ENCODE peak calls at places on chromosomes 13 and 19, in six cellular contexts. K is AG04450, S is GM06990, N is stomach, I is lower leg skin, A is cardiac muscle cell. O is an unnamed sample.

GRCh38 chr13:20721454-20722357 is 18.2 kb downstream of the IL17D start:
- DNase-seq in N (peak), S (no peak), I (no peak), A (peak), K (peak), O (peak)

GRCh38 chr19:32543107-32543900 is 37.7 kb upstream of the PDCD5 start:
- DNase-seq in K (no peak), S (no peak), N (no peak), A (no peak), I (no peak), O (peak)

GRCh38 chr13:73090116-73090811 is 31.5 kb downstream of the KLF5 start:
- DNase-seq in N (peak), I (no peak), S (no peak), K (peak), A (peak), O (peak)

GRCh38 chr13:40672310-40673060 is 6.0 kb upstream of the FOXO1 start:
- DNase-seq in S (no peak), N (no peak), K (peak), I (no peak), A (peak), O (peak)

GRCh38 chr13:34419025-34419424 is 523.0 kb upstream of the NBEA start:
- DNase-seq in K (no peak), N (no peak), I (no peak), S (no peak), A (no peak), O (no peak)

GRCh38 chr19:46571495-46571894 is 29.6 kb upstream of the CALM3 start:
- DNase-seq in S (no peak), N (no peak), K (no peak), I (no peak), A (peak), O (peak)

GRCh38 chr19:51794865-51795490 is at the start of gene FPR3:
- DNase-seq in K (no peak), S (no peak), N (no peak), I (no peak), A (no peak), O (no peak)

GRCh38 chr13:97121894-97122293 is 100.2 kb upstream of the MBNL2 start:
- DNase-seq in I (no peak), K (no peak), N (no peak), A (peak), S (no peak), O (peak)

GRCh38 chr13:24910502-24911134 is 146.6 kb downstream of the RNF17 start:
- DNase-seq in N (no peak), S (no peak), A (no peak), K (no peak), I (no peak), O (no peak)

GRCh38 chr13:46057251-46058015 is 4.9 kb upstream of the ZC3H13 start:
- DNase-seq in S (no peak), I (no peak), A (no peak), N (no peak), K (no peak), O (peak)

GRCh38 chr13:29922281-29922821 is 71.9 kb upstream of the UBL3 start:
- DNase-seq in K (no peak), S (no peak), I (no peak), A (peak), N (no peak), O (no peak)

GRCh38 chr13:23985846-23986245 is 88.5 kb upstream of the C1QTNF9B start:
- DNase-seq in K (no peak), N (no peak), S (no peak), I (no peak), A (no peak), O (peak)

GRCh38 chr19:9054207-9054606 is 32.7 kb upstream of the OR1M1 start:
- DNase-seq in S (no peak), A (no peak), K (no peak), N (no peak), I (no peak), O (no peak)

GRCh38 chr13:67754016-67754415 is 523.9 kb upstream of the PCDH9 start:
- DNase-seq in K (no peak), S (no peak), N (no peak), A (no peak), I (no peak), O (no peak)

GRCh38 chr13:81480634-81481033 is 1139.7 kb upstream of the SPRY2 start:
- DNase-seq in I (no peak), N (no peak), S (no peak), A (no peak), K (no peak), O (no peak)

GRCh38 chr19:17784201-17785008 is 10.5 kb upstream of the B3GNT3 start:
- DNase-seq in N (peak), A (peak), I (peak), K (no peak), S (peak), O (peak)

GRCh38 chr13:29161653-29162052 is 341.5 kb downstream of the MTUS2 start:
- DNase-seq in I (no peak), K (no peak), N (no peak), A (no peak), S (no peak), O (no peak)

GRCh38 chr13:83867708-83868107 is 14.6 kb downstream of the SLITRK1 start:
- DNase-seq in S (no peak), I (no peak), A (no peak), N (no peak), K (no peak), O (no peak)

GRCh38 chr13:113630804-113631203 is 27.2 kb downstream of the ATP4B start:
- DNase-seq in K (no peak), S (no peak), N (no peak), I (no peak), A (no peak), O (no peak)

GRCh38 chr13:89550842-89551422 is 1796.6 kb upstream of the MIR17HG start:
- DNase-seq in K (no peak), I (no peak), S (no peak), N (no peak), A (no peak), O (no peak)

GRCh38 chr19:46351241-46352041 is 4.6 kb downstream of the PPP5C start:
- DNase-seq in A (peak), K (no peak), S (no peak), N (peak), I (no peak), O (peak)

GRCh38 chr19:14094854-14095253 is 4.3 kb upstream of the SAMD1 start:
- DNase-seq in N (no peak), A (no peak), K (no peak), S (no peak), I (no peak), O (no peak)

GRCh38 chr19:43148233-43148632 is 38.1 kb downstream of the PSG5 start:
- DNase-seq in N (no peak), S (no peak), A (peak), I (peak), K (peak), O (peak)

GRCh38 chr13:56187331-56187730 is 953.4 kb upstream of the PRR20A start:
- DNase-seq in S (no peak), I (no peak), N (no peak), A (no peak), K (no peak), O (no peak)

GRCh38 chr19:46951236-46951986 is 68.2 kb upstream of the NPAS1 start:
- DNase-seq in K (no peak), N (no peak), S (no peak), I (no peak), A (no peak), O (no peak)

GRCh38 chr13:49310251-49310650 is 62.5 kb downstream of the CDADC1 start:
- DNase-seq in S (no peak), N (no peak), K (no peak), I (no peak), A (no peak), O (no peak)

GRCh38 chr13:108269601-108270328 is at the start of gene TNFSF13B:
- DNase-seq in K (no peak), S (peak), I (no peak), N (peak), A (peak), O (peak)

GRCh38 chr19:6489278-6490061 is 7.9 kb upstream of the DENND1C start:
- DNase-seq in A (no peak), S (peak), I (no peak), K (no peak), N (no peak), O (no peak)

GRCh38 chr19:6161271-6161850 is 25.9 kb downstream of the ACSBG2 start:
- DNase-seq in A (peak), I (peak), K (no peak), S (peak), N (no peak), O (no peak)

GRCh38 chr13:46667687-46668281 is 114.8 kb downstream of the LRCH1 start:
- DNase-seq in A (peak), S (no peak), N (no peak), K (no peak), I (no peak), O (no peak)

GRCh38 chr13:111204438-111205177 is 89.5 kb downstream of the ARHGEF7 start:
- DNase-seq in A (peak), N (no peak), K (peak), I (peak), S (no peak), O (peak)

GRCh38 chr13:27359203-27359821 is 65.1 kb upstream of the GTF3A start:
- DNase-seq in N (peak), K (peak), A (peak), S (no peak), I (peak), O (peak)

GRCh38 chr19:33960566-33960965 is 163.9 kb downstream of the KCTD15 start:
- DNase-seq in K (no peak), A (no peak), I (no peak), S (no peak), N (no peak), O (no peak)

GRCh38 chr19:55703790-55704215 is 28.8 kb downstream of the EPN1 start:
- DNase-seq in S (no peak), N (peak), K (no peak), A (peak), I (no peak), O (no peak)

GRCh38 chr13:113053376-113053775 is 52.2 kb upstream of the F7 start:
- DNase-seq in I (no peak), A (no peak), S (no peak), N (no peak), K (no peak), O (no peak)

GRCh38 chr13:45339867-45340266 is 1.1 kb downstream of the TPT1 start:
- DNase-seq in I (no peak), A (no peak), N (no peak), K (no peak), S (no peak), O (no peak)

GRCh38 chr19:1753730-1754442 is 580 bp downstream of the ONECUT3 start:
- DNase-seq in I (no peak), S (no peak), K (no peak), A (no peak), N (no peak), O (no peak)

GRCh38 chr19:1754651-1755466 is 1.6 kb downstream of the ONECUT3 start:
- DNase-seq in A (no peak), N (no peak), S (peak), I (no peak), K (no peak), O (no peak)

GRCh38 chr19:1756264-1756663 is 3.0 kb downstream of the ONECUT3 start:
- DNase-seq in K (no peak), S (no peak), N (no peak), I (no peak), A (no peak), O (no peak)

GRCh38 chr19:1756705-1757445 is 3.6 kb downstream of the ONECUT3 start:
- DNase-seq in S (no peak), N (no peak), I (no peak), A (no peak), K (no peak), O (no peak)

DNA sequence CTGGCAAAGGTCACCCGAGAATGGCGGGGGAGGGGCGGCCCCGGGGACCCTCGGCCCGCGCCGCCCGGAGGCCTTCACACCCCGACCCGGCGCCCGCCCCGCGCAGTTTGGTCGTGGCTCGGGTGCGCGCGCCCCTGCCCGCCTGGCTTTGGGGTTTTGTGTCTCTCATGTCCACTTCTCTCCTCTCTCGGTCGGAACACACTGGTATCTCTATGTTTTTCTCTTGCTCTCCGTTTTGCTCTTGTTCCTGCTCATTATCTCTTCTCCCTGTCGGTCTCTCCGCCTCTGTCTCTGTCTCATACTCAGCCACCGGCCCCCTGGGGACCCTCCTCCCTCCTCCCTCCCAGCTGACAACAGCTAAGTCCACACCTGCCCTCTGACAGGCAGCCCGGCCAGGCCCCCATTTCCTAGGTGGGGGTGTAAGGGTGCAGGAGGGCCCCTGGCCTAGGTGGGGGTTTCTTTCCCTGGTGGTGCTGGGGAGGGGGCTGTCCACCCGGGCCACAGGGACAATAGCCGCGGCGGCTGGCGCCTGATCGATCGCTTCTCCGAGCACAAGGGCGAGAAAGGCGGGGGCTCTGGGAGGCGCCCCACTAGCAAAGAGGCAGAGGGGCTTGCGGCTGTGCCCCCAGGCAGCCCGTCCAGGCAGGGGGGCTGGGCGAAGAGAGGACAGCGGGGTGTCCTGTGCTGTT is 2.3 kb downstream of the ONECUT3 start:
- DNase-seq in A (no peak), K (no peak), S (no peak), I (no peak), N (no peak), O (no peak)
- TF ChIP-seq CTCF in A (no peak), K (no peak), S (no peak), I (no peak), N (no peak), O (no peak)

DNA sequence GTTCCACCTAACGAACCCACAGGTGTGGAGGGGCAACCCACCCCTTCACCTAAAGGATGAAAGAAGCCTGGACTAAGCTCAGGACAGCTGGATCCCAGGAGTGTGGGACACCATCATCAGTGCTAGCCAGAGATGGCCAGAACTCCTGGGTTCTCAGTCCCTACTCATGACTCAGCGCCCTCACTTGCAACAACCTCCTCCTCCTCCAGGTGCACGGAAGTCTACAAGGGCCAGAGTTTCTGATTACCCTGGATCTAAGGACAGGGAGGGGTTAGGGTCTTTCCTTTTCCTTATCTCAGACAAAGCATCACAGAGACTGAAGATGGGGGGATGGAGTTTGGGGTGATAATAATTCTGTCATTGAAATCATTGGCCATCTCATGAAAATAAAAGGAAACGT is 8.0 kb downstream of the TULP2 start:
- DNase-seq in N (no peak), K (no peak), S (no peak), A (no peak), I (no peak), O (no peak)
- H3K4me3 ChIP-seq in N (no peak), K (no peak), S (no peak), A (no peak), I (no peak), O (no peak)

GRCh38 chr19:10915511-10916091 is 12.8 kb downstream of the YIPF2 start:
- DNase-seq in S (no peak), N (peak), A (peak), I (peak), K (peak), O (peak)
- TF ChIP-seq CTCF in S (no peak), N (no peak), A (no peak), I (no peak), K (peak), O (peak)

GRCh38 chr13:50842246-50842645 is 1.2 kb downstream of the DLEU7 start:
- DNase-seq in N (no peak), I (no peak), K (no peak), S (no peak), A (no peak), O (no peak)

GRCh38 chr13:50844181-50844875 is 836 bp upstream of the DLEU7 start:
- DNase-seq in A (no peak), S (no peak), N (no peak), K (no peak), I (no peak), O (no peak)

GRCh38 chr13:50845211-50845610 is 1.7 kb upstream of the DLEU7 start:
- DNase-seq in N (no peak), S (no peak), I (no peak), K (no peak), A (peak), O (no peak)

GRCh38 chr13:50843256-50844043 is at the start of gene DLEU7:
- DNase-seq in K (no peak), A (no peak), N (no peak), I (no peak), S (no peak), O (no peak)

GRCh38 chr13:50842711-50843255 is 709 bp downstream of the DLEU7 start:
- DNase-seq in S (no peak), N (no peak), A (no peak), K (no peak), I (no peak), O (no peak)
- H3K4me3 ChIP-seq in S (no peak), N (no peak), A (peak), K (no peak), I (no peak), O (peak)

DNA sequence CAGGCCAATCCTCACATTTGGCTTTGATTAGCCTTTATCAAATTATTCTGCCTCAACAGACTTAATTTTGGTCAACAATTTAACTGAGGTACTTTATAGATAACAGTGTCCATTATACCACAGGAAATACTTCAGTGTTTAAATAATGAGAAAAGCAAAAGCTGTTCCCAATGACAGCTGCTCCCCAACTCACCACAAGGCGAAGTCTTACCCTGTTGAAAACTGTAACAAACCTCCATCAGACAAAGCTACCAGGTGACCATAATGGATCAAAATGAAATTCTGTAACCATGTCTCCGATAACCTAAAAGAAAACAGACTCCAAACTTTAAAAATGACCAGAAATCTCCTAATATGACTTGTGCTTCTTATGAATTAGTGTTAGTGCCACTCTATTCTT is 50.3 kb downstream of the ZNF44 start:
- DNase-seq in K (no peak), I (no peak), A (no peak), S (no peak), N (no peak), O (no peak)
- TF ChIP-seq CTCF in K (no peak), I (no peak), A (no peak), S (no peak), N (no peak), O (no peak)

GRCh38 chr19:54173951-54174817 is 1.2 kb upstream of the TMC4 start:
- DNase-seq in I (no peak), S (no peak), K (no peak), A (no peak), N (no peak), O (no peak)
- H3K4me3 ChIP-seq in I (no peak), S (no peak), K (no peak), A (no peak), N (no peak), O (no peak)

DNA sequence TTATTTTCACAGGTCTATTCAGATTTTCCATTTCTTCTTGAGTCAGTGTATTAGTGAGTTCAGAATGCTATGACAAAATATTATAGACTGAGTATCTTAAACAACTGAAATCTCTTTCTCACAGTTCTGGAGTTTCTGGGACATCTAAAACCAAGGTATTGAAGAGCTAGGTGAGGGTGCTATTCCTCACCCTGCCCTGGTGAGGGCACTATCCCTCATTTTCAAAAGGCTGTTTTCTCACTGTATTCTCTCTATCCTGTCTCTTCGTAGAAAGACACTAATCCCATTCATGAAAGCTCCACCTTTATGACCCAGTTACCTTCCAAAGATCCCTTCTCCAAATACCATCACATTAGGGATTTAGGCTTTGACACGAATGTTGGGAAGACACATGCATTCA is 1617.1 kb downstream of the PCDH9 start:
- DNase-seq in N (no peak), A (no peak), I (no peak), S (no peak), K (no peak), O (no peak)
- TF ChIP-seq CTCF in N (no peak), A (peak), I (no peak), S (no peak), K (peak), O (peak)

GRCh38 chr19:28972144-28972543 is 240.8 kb downstream of the UQCRFS1 start:
- DNase-seq in S (no peak), K (no peak), N (no peak), I (no peak), A (no peak), O (no peak)
- H3K4me3 ChIP-seq in S (no peak), K (no peak), N (no peak), I (no peak), A (no peak), O (no peak)

GRCh38 chr19:18999016-18999758 is 34.1 kb downstream of the SUGP2 start:
- DNase-seq in S (no peak), A (peak), N (no peak), I (no peak), K (peak), O (no peak)
- TF ChIP-seq CTCF in S (no peak), A (no peak), N (no peak), I (no peak), K (no peak), O (no peak)

O was measured in brain microvascular endothelial cell.